ENCODE peak calls at places on chromosomes 3 and 15, in eight cellular contexts. P, X, N, W, E, J, S and F are unnamed samples.

GRCh38 chr3:23162939-23163338 is 40.2 kb upstream of the UBE2E2 start:
- DNase-seq in N (peak; percentile 24), X (no peak), P (no peak), E (no peak), S (peak; percentile 31), J (no peak), W (no peak), F (no peak)

GRCh38 chr15:61115679-61116078 is 113.4 kb downstream of the RORA start:
- DNase-seq in E (no peak), N (no peak), S (no peak), J (no peak), X (no peak), P (no peak), W (no peak), F (no peak)

GRCh38 chr3:72171946-72172345 is 387.0 kb upstream of the PROK2 start:
- DNase-seq in W (no peak), P (no peak), S (no peak), J (no peak), E (no peak), N (no peak), X (peak; percentile 64), F (no peak)

GRCh38 chr3:191557322-191557721 is 96.4 kb downstream of the PYDC2 start:
- DNase-seq in S (no peak), P (no peak), E (no peak), X (no peak), W (no peak), J (no peak), N (no peak), F (no peak)

GRCh38 chr3:149657796-149658443 is at the start of gene WWTR1:
- DNase-seq in E (peak; percentile 11), J (peak; percentile 81), W (peak; percentile 95), N (peak; percentile 93), S (peak; percentile 85), P (peak; percentile 97), X (peak; percentile 96), F (peak; percentile 96)

GRCh38 chr3:148146947-148147346 is 550.8 kb upstream of the AGTR1 start:
- DNase-seq in N (no peak), X (no peak), S (peak; percentile 81), P (no peak), J (no peak), E (no peak), W (no peak), F (no peak)

GRCh38 chr3:184717608-184717995 is 5.7 kb upstream of the MAGEF1 start:
- DNase-seq in S (no peak), P (no peak), N (no peak), X (no peak), W (no peak), E (no peak), J (no peak), F (peak; percentile 16)

GRCh38 chr3:195005251-195005620 is 265.7 kb downstream of the XXYLT1 start:
- DNase-seq in E (no peak), N (no peak), P (no peak), J (no peak), S (no peak), X (no peak), W (peak; percentile 33), F (peak; percentile 78)

GRCh38 chr15:58453931-58454793 is 22.4 kb downstream of the LIPC start:
- DNase-seq in N (no peak), X (no peak), S (no peak), P (no peak), J (no peak), W (no peak), E (no peak), F (no peak)

GRCh38 chr3:97940034-97940433 is 32.2 kb downstream of the RIOX2 start:
- DNase-seq in S (peak; percentile 37), J (no peak), E (no peak), X (no peak), N (no peak), W (no peak), P (peak; percentile 26), F (no peak)

GRCh38 chr3:13427662-13428603 is 7.8 kb upstream of the NUP210 start:
- DNase-seq in J (no peak), S (peak; percentile 13), E (peak; percentile 19), W (no peak), P (no peak), N (no peak), X (no peak), F (no peak)

DNA sequence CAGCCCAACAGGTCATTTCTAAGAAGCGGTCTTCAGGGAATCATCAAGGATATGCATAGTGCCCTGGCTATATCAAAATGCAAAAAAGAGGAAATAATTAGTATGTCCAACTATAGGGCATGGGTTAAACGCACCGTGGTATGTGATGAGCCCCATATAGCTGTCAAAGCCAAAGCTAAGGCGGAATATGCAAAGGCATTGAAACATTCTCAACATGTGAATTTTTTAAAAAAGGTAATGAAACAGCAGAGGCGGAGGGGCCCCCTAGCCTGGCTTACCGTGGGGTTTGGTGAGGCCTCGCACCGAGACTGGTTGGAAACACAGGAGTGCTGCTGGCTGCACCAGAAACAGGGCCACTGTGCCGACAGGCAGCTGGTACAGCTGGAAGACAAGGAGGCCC is 23.2 kb downstream of the PLXND1 start:
- DNase-seq in N (no peak), J (no peak), E (no peak), W (no peak), P (no peak), S (no peak), X (no peak), F (no peak)
- H3K36me3 ChIP-seq in N (no peaks in the 10 kb centered on the region), J (peaks cover 30% of the 10 kb centered on the region), E (no peaks in the 10 kb centered on the region), W (peaks cover 79% of the 10 kb centered on the region), P (peaks cover 86% of the 10 kb centered on the region), S (no peaks in the 10 kb centered on the region), X (no peaks in the 10 kb centered on the region), F (no peaks in the 10 kb centered on the region)

GRCh38 chr3:25120666-25121065 is 307.4 kb upstream of the RARB start:
- DNase-seq in X (no peak), J (no peak), P (no peak), W (no peak), N (peak; percentile 10), S (no peak), E (no peak), F (no peak)
- H3K36me3 ChIP-seq in X (no peaks in the 10 kb centered on the region), J (no peaks in the 10 kb centered on the region), P (no peaks in the 10 kb centered on the region), W (no peaks in the 10 kb centered on the region), N (no peaks in the 10 kb centered on the region), S (no peaks in the 10 kb centered on the region), E (no peaks in the 10 kb centered on the region), F (no peaks in the 10 kb centered on the region)

GRCh38 chr3:63986147-63986546 is 37.1 kb downstream of the PSMD6 start:
- DNase-seq in S (no peak), P (no peak), W (no peak), X (no peak), N (peak; percentile 19), J (no peak), E (no peak), F (no peak)

GRCh38 chr3:63981980-63982379 is 41.3 kb downstream of the PSMD6 start:
- DNase-seq in S (no peak), E (no peak), X (no peak), W (no peak), J (no peak), P (no peak), N (no peak), F (no peak)

GRCh38 chr3:63980830-63981498 is 42.3 kb downstream of the PSMD6 start:
- DNase-seq in X (no peak), E (no peak), W (no peak), S (no peak), J (no peak), N (no peak), P (no peak), F (no peak)

GRCh38 chr3:63980019-63980418 is 43.3 kb downstream of the PSMD6 start:
- DNase-seq in N (no peak), J (no peak), X (no peak), E (no peak), S (no peak), W (no peak), P (no peak), F (no peak)

GRCh38 chr3:63984391-63984790 is 38.9 kb downstream of the PSMD6 start:
- DNase-seq in W (no peak), J (no peak), X (no peak), P (no peak), S (no peak), N (no peak), E (no peak), F (no peak)
- H3K36me3 ChIP-seq in W (peaks cover 82% of the 10 kb centered on the region), J (peaks cover 93% of the 10 kb centered on the region), X (no peaks in the 10 kb centered on the region), P (peaks cover 22% of the 10 kb centered on the region), S (peaks cover 15% of the 10 kb centered on the region), N (no peaks in the 10 kb centered on the region), E (peaks cover 94% of the 10 kb centered on the region), F (peaks cover 11% of the 10 kb centered on the region)

GRCh38 chr3:11803977-11804903 is 42.4 kb downstream of the TAMM41 start:
- DNase-seq in J (peak; percentile 21), S (peak; percentile 59), E (no peak), X (peak; percentile 35), W (no peak), N (peak; percentile 73), P (peak; percentile 53), F (peak; percentile 66)
- H3K36me3 ChIP-seq in J (peaks cover 86% of the 10 kb centered on the region), S (peaks cover 4% of the 10 kb centered on the region), E (peaks cover 80% of the 10 kb centered on the region), X (peaks cover 2% of the 10 kb centered on the region), W (peaks cover 36% of the 10 kb centered on the region), N (no peaks in the 10 kb centered on the region), P (peaks cover 9% of the 10 kb centered on the region), F (peaks cover 4% of the 10 kb centered on the region)

GRCh38 chr3:141949394-141949793 is 73.0 kb downstream of the ATP1B3 start:
- DNase-seq in W (no peak), J (no peak), S (no peak), P (no peak), N (no peak), E (no peak), X (no peak), F (no peak)
- H3K36me3 ChIP-seq in W (peaks cover 16% of the 10 kb centered on the region), J (peaks cover 42% of the 10 kb centered on the region), S (no peaks in the 10 kb centered on the region), P (no peaks in the 10 kb centered on the region), N (no peaks in the 10 kb centered on the region), E (no peaks in the 10 kb centered on the region), X (no peaks in the 10 kb centered on the region), F (peaks cover 3% of the 10 kb centered on the region)

GRCh38 chr3:123802007-123802630 is 82.0 kb downstream of the MYLK start:
- DNase-seq in X (no peak), W (no peak), P (no peak), E (no peak), J (no peak), N (no peak), S (no peak), F (no peak)

GRCh38 chr3:123799544-123800351 is 84.4 kb downstream of the MYLK start:
- DNase-seq in J (peak; percentile 73), P (no peak), E (no peak), N (peak; percentile 55), W (no peak), X (no peak), S (peak; percentile 92), F (peak; percentile 36)

GRCh38 chr3:123800352-123800682 is 83.8 kb downstream of the MYLK start:
- DNase-seq in S (no peak), E (no peak), N (no peak), W (no peak), P (no peak), X (no peak), J (no peak), F (no peak)

GRCh38 chr3:123803521-123803920 is 80.6 kb downstream of the MYLK start:
- DNase-seq in X (no peak), P (no peak), S (no peak), E (no peak), N (no peak), W (no peak), J (no peak), F (peak; percentile 50)

DNA sequence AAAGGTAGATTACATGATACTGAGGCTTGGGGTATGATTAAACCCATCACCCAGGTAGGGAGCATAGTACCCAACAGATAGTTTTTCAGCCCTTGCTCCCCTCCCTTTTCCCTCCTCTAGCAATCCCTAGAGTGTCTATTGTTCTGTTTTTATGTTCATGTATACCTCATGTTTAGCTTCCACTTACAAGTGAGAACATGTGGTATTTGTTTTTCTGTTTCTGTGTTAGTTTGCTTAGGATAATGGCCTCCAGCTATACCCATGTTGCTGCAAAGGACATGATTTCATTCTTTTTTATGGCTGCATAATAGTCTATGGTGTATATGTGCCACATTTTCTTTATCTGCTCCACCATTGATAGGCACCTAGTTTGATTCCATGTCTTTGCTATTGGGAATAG is 82.7 kb downstream of the MYLK start:
- DNase-seq in E (no peak), J (no peak), S (peak; percentile 59), N (no peak), W (no peak), X (no peak), P (no peak), F (no peak)
- H3K36me3 ChIP-seq in E (no peaks in the 10 kb centered on the region), J (no peaks in the 10 kb centered on the region), S (no peaks in the 10 kb centered on the region), N (no peaks in the 10 kb centered on the region), W (no peaks in the 10 kb centered on the region), X (no peaks in the 10 kb centered on the region), P (no peaks in the 10 kb centered on the region), F (no peaks in the 10 kb centered on the region)